ENCODE peak calls at places on chromosomes 6 and 20, in five cellular contexts. M is MM.1S, C is SK-N-MC, A is lower leg skin, J is AG04450. X is an unnamed sample.

GRCh38 chr6:18047406-18047805 is 60.0 kb upstream of the KIF13A start:
- DNase-seq in M (no peak), C (no peak), A (no peak), J (peak), X (no peak)

GRCh38 chr6:72623808-72624207 is 1.9 kb downstream of the KCNQ5 start:
- DNase-seq in M (no peak), C (no peak), A (no peak), J (no peak), X (no peak)

GRCh38 chr6:66210964-66211363 is 503.9 kb upstream of the EYS start:
- DNase-seq in M (peak), C (no peak), A (no peak), J (no peak), X (peak)

GRCh38 chr20:29750268-29750899 is 1507.1 kb upstream of the DEFB115 start:
- DNase-seq in M (no peak), C (no peak), A (no peak), J (no peak), X (no peak)

GRCh38 chr6:74578339-74578738 is 627.5 kb downstream of the COL12A1 start:
- DNase-seq in M (no peak), C (no peak), A (no peak), J (peak), X (no peak)

GRCh38 chr6:16956371-16956770 is 145.5 kb upstream of the STMND1 start:
- DNase-seq in M (no peak), C (no peak), A (no peak), J (no peak), X (peak)

GRCh38 chr6:116335612-116336011 is 35.1 kb upstream of the DSE start:
- DNase-seq in M (no peak), C (no peak), A (no peak), J (no peak), X (no peak)

GRCh38 chr6:168022488-168023321 is 25.2 kb downstream of the KIF25 start:
- DNase-seq in M (peak), C (no peak), A (no peak), J (no peak), X (no peak)

GRCh38 chr6:157962601-157963084 is 19.0 kb upstream of the SYNJ2 start:
- DNase-seq in M (no peak), C (no peak), A (no peak), J (no peak), X (no peak)

GRCh38 chr20:1644101-1644962 is 13.2 kb downstream of the SIRPG start:
- DNase-seq in M (no peak), C (no peak), A (no peak), J (no peak), X (no peak)

GRCh38 chr20:2178328-2179232 is 77.0 kb downstream of the STK35 start:
- DNase-seq in M (no peak), C (no peak), A (no peak), J (no peak), X (peak)

GRCh38 chr6:169495601-169496000 is 206.2 kb downstream of the WDR27 start:
- DNase-seq in M (no peak), C (no peak), A (no peak), J (no peak), X (no peak)

GRCh38 chr6:141026504-141026903 is 1106.2 kb upstream of the GJE1 start:
- DNase-seq in M (no peak), C (no peak), A (no peak), J (no peak), X (no peak)

GRCh38 chr20:62602550-62602949 is 39.8 kb upstream of the SLCO4A1 start:
- DNase-seq in M (no peak), C (no peak), A (peak), J (no peak), X (no peak)

GRCh38 chr6:25023781-25024180 is 88.0 kb upstream of the RIPOR2 start:
- DNase-seq in M (no peak), C (no peak), A (no peak), J (no peak), X (no peak)

GRCh38 chr6:28105286-28105685 is 19.1 kb upstream of the ZSCAN16 start:
- DNase-seq in M (peak), C (no peak), A (no peak), J (no peak), X (no peak)

GRCh38 chr6:55960344-55960743 is 85.0 kb upstream of the BMP5 start:
- DNase-seq in M (no peak), C (no peak), A (no peak), J (no peak), X (no peak)

GRCh38 chr20:9149087-9149486 is 80.2 kb downstream of the PLCB4 start:
- DNase-seq in M (no peak), C (no peak), A (no peak), J (no peak), X (no peak)

GRCh38 chr6:12751694-12752304 is 35.2 kb downstream of the PHACTR1 start:
- DNase-seq in M (peak), C (peak), A (peak), J (no peak), X (peak)

GRCh38 chr6:106614592-106615301 is 14.6 kb downstream of the RTN4IP1 start:
- DNase-seq in M (no peak), C (no peak), A (no peak), J (no peak), X (no peak)

GRCh38 chr6:9914951-9915350 is 499.9 kb downstream of the TFAP2A start:
- DNase-seq in M (no peak), C (no peak), A (no peak), J (no peak), X (no peak)

GRCh38 chr20:37392441-37393195 is 46.7 kb downstream of the SRC start:
- DNase-seq in M (peak), C (no peak), A (no peak), J (no peak), X (no peak)

GRCh38 chr6:157763129-157763893 is 59.7 kb upstream of the SNX9 start:
- DNase-seq in M (peak), C (no peak), A (peak), J (no peak), X (no peak)

GRCh38 chr6:166465671-166466087 is 82.9 kb upstream of the MPC1 start:
- DNase-seq in M (no peak), C (no peak), A (no peak), J (no peak), X (no peak)

GRCh38 chr20:59600472-59600871 is 3.9 kb upstream of the PHACTR3 start:
- DNase-seq in M (no peak), C (no peak), A (no peak), J (no peak), X (no peak)

GRCh38 chr20:59597240-59597639 is 7.1 kb upstream of the PHACTR3 start:
- DNase-seq in M (no peak), C (no peak), A (no peak), J (no peak), X (no peak)

GRCh38 chr20:59598625-59599310 is 5.6 kb upstream of the PHACTR3 start:
- DNase-seq in M (peak), C (no peak), A (no peak), J (no peak), X (peak)

GRCh38 chr20:59602546-59603080 is 1.7 kb upstream of the PHACTR3 start:
- DNase-seq in M (no peak), C (no peak), A (no peak), J (no peak), X (no peak)

DNA sequence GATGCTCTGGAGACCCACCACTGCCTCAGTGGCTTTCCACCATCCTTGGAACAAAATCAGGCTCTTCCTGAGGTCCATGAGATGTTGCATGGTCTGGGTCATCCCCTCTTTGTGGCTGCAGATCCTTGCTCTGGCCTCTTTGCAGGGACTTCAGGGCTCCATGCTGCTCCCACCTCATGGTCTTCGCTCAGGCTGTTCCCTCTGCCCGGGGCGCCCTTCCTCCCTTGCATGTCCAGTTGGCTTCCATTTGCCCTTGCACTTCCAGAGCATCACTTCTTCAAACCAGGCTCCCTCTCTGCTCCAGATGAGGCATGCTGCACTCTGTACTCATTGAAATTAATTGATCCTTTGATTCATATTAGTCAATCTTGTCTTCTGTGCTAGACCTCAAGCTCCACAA is 4.4 kb upstream of the PHACTR3 start:
- DNase-seq in M (no peak), C (no peak), A (no peak), J (no peak), X (no peak)
- H3K4me3 ChIP-seq in M (no peak), C (no peak), A (no peak), J (no peak), X (no peak)

DNA sequence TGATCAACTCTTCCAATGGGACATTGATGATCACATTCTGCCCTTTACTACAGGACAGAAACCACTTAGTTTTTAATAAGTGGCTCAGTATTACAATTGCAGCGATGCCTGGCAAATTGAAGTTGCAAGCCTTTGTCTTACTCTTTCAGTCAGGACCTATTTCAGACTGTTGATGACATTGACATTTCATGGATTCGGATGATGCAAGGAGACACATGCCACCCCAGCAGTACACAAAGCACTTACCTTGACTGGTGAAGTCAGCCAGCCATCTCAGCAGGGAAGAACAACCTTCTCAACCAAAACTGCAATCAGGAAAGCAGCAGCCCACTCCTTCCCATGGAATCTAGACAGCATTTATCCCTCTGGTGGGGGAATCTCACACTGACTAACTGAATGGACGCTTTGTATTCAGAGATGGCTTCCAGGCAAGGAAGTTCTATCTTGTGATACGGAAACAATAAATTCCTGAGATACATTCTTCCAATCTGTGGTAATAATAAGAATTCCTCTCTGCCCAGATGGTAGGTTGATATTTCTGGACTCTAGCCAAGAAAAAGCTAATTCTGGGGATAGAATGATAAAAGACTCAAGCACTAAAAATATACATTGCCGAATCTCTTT is 24.8 kb downstream of the NFYA start:
- DNase-seq in M (no peak), C (peak), A (no peak), J (no peak), X (no peak)
- H3K4me3 ChIP-seq in M (no peak), C (peak), A (no peak), J (no peak), X (no peak)

DNA sequence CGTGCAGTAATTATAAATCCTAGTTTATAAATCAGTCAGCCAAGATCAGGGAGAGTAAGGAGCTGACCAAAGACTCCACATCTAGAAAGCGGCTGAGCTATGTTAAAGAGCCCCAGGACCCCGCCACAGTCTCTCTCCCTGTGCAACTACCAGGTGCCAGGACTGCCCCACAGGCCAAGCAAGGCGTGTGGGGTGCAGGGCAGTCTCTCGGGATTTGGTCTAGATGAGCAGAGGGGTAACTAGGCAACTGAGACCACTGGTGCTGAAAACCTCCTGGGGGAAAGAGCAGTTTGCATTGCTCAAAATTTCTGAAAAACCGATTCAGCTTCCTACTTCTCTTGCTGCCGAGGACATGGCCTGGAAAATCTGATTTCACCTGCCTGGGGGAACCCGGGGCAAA is 10.4 kb downstream of the PMEPA1 start:
- DNase-seq in M (no peak), C (no peak), A (no peak), J (no peak), X (no peak)
- H3K4me3 ChIP-seq in M (no peak), C (no peak), A (no peak), J (no peak), X (no peak)

GRCh38 chr6:2865270-2866182 is 23.9 kb upstream of the SERPINB1 start:
- DNase-seq in M (no peak), C (no peak), A (no peak), J (no peak), X (no peak)
- H3K4me3 ChIP-seq in M (no peak), C (no peak), A (no peak), J (no peak), X (no peak)

GRCh38 chr6:97473979-97474378 is 191.0 kb upstream of the MMS22L start:
- DNase-seq in M (no peak), C (no peak), A (no peak), J (no peak), X (peak)
- H3K4me3 ChIP-seq in M (no peak), C (no peak), A (no peak), J (no peak), X (no peak)

X was measured in Jurkat, Clone E6-1.